ENCODE peak calls at places on chromosomes 2 and 18, in ten cellular contexts. T is stomach, E is HCT116, A is K562, S is IMR-90, F is body of pancreas, U is transverse colon, Z is HepG2, N is heart left ventricle, V is endothelial cell of umbilical vein. J is an unnamed sample.
A peak's percentile ranks its signal among the peaks of the same experiment; 100 is the strongest.

GRCh38 chr2:63064197-63064596 is 13.6 kb downstream of the OTX1 start:
- DNase-seq in A (no peak), S (no peak), E (no peak), T (no peak), U (no peak), Z (no peak), V (no peak), N (no peak), F (no peak), J (no peak)

GRCh38 chr18:23578067-23578705 is 8.1 kb downstream of the NPC1 start:
- DNase-seq in U (no peak), T (no peak), S (no peak), F (no peak), N (no peak), E (no peak), Z (no peak), A (no peak), V (no peak), J (no peak)

GRCh38 chr2:10580170-10580539 is 109.6 kb downstream of the NOL10 start:
- DNase-seq in S (no peak), V (no peak), N (no peak), U (no peak), A (no peak), E (no peak), F (no peak), T (no peak), Z (no peak), J (no peak)

GRCh38 chr2:78162202-78162601 is 640.0 kb upstream of the LRRTM4 start:
- DNase-seq in F (no peak), S (no peak), Z (peak; percentile 94), U (no peak), A (no peak), E (no peak), N (no peak), V (no peak), T (no peak), J (no peak)

GRCh38 chr18:76992226-76993084 is 140.1 kb downstream of the MBP start:
- DNase-seq in S (no peak), U (no peak), T (no peak), V (no peak), E (no peak), F (no peak), N (no peak), A (no peak), Z (no peak), J (no peak)

GRCh38 chr18:74734013-74734444 is 136.4 kb downstream of the ZNF407 start:
- DNase-seq in Z (peak; percentile 93), U (no peak), F (no peak), S (no peak), N (no peak), E (no peak), T (no peak), A (no peak), V (no peak), J (no peak)

GRCh38 chr2:60717691-60718090 is 38.4 kb upstream of the PAPOLG start:
- DNase-seq in V (no peak), F (no peak), T (no peak), N (no peak), U (peak; percentile 13), E (no peak), A (no peak), S (no peak), Z (peak; percentile 24), J (no peak)

GRCh38 chr2:134611316-134611715 is 107.5 kb downstream of the TMEM163 start:
- DNase-seq in S (no peak), U (no peak), Z (no peak), F (no peak), A (no peak), V (no peak), E (no peak), T (no peak), N (no peak), J (no peak)

GRCh38 chr2:146415291-146415690 is 1429.5 kb upstream of the ACVR2A start:
- DNase-seq in T (no peak), S (no peak), E (no peak), F (no peak), A (no peak), U (no peak), V (no peak), N (no peak), Z (no peak), J (no peak)

GRCh38 chr18:46333371-46334199 is 229.4 kb downstream of the HAUS1 start:
- DNase-seq in A (peak; percentile 10), U (no peak), Z (no peak), S (no peak), T (no peak), V (no peak), N (peak; percentile 42), E (peak; percentile 22), F (peak; percentile 51), J (peak; percentile 56)

GRCh38 chr18:13221821-13222220 is 3.3 kb downstream of the LDLRAD4 start:
- DNase-seq in U (peak; percentile 51), Z (no peak), V (no peak), A (no peak), N (peak; percentile 76), S (no peak), E (no peak), F (peak; percentile 48), T (no peak), J (peak; percentile 78)

GRCh38 chr2:234993547-234993981 is 41.7 kb downstream of the SH3BP4 start:
- DNase-seq in U (no peak), F (peak; percentile 82), S (no peak), N (no peak), E (no peak), Z (no peak), T (no peak), A (no peak), V (no peak), J (no peak)

GRCh38 chr2:180999274-180999964 is 19.0 kb downstream of the UBE2E3 start:
- DNase-seq in Z (no peak), E (no peak), N (no peak), U (no peak), F (no peak), V (no peak), A (no peak), T (no peak), S (no peak), J (no peak)

GRCh38 chr2:129879614-129880180 is 99.8 kb upstream of the RAB6C start:
- DNase-seq in A (no peak), S (no peak), N (no peak), V (no peak), E (no peak), F (no peak), U (no peak), Z (no peak), T (no peak), J (no peak)

GRCh38 chr18:70384181-70384790 is 95.4 kb downstream of the SOCS6 start:
- DNase-seq in U (no peak), A (no peak), S (peak; percentile 87), T (no peak), E (peak; percentile 92), Z (peak; percentile 72), N (no peak), F (no peak), V (no peak), J (no peak)

GRCh38 chr2:233976690-233977294 is 59.6 kb downstream of the TRPM8 start:
- DNase-seq in U (no peak), E (peak; percentile 62), N (no peak), S (peak; percentile 76), F (no peak), A (peak; percentile 7), Z (peak; percentile 60), V (peak; percentile 57), T (no peak), J (no peak)
- TF ChIP-seq POLR2A in U (no peak), E (no peak), N (no peak), S (no peak), F (no peak), A (no peak), Z (no peak), V (no peak), T (no peak), J (no peak)

GRCh38 chr2:237858294-237859081 is 935 bp upstream of the RAMP1 start:
- DNase-seq in E (no peak), T (peak; percentile 69), N (peak; percentile 67), S (peak; percentile 91), U (peak; percentile 64), F (peak; percentile 84), A (peak; percentile 37), Z (peak; percentile 78), V (peak; percentile 60), J (peak; percentile 92)
- H3K4me3 ChIP-seq in E (peak overlapping the region; percentile 53), T (peak overlapping the region; percentile 60), N (peak overlapping the region; percentile 51), S (no peak overlapping the region), U (no peak overlapping the region), F (no peak overlapping the region), A (no peak overlapping the region), Z (no peak overlapping the region), V (no peak overlapping the region), J (peak overlapping the region; percentile 81)

GRCh38 chr2:69226886-69227285 is 160.1 kb downstream of the GFPT1 start:
- DNase-seq in F (no peak), T (no peak), N (no peak), V (no peak), S (no peak), E (no peak), A (no peak), Z (no peak), U (no peak), J (no peak)
- H3K4me1 ChIP-seq in F (peaks cover 16% of the 10 kb centered on the region), T (peaks cover 24% of the 10 kb centered on the region), N (peaks cover 21% of the 10 kb centered on the region), V (peaks cover 21% of the 10 kb centered on the region), S (peaks cover 26% of the 10 kb centered on the region), E (no peaks in the 10 kb centered on the region), A (no peaks in the 10 kb centered on the region), Z (peaks cover 40% of the 10 kb centered on the region), U (peaks cover 30% of the 10 kb centered on the region), J (peaks cover 10% of the 10 kb centered on the region)

GRCh38 chr2:24362253-24362652 is 1.9 kb upstream of the ITSN2 start:
- DNase-seq in E (no peak), N (no peak), Z (no peak), S (no peak), U (no peak), F (no peak), T (no peak), A (no peak), V (no peak), J (no peak)

GRCh38 chr2:24360050-24360962 is at the start of gene ITSN2:
- DNase-seq in A (peak; percentile 81), F (peak; percentile 85), S (peak; percentile 49), U (peak; percentile 87), Z (peak; percentile 62), E (peak; percentile 48), V (peak; percentile 78), T (peak; percentile 82), N (peak; percentile 83), J (peak; percentile 88)

GRCh38 chr2:24360963-24361330 is 611 bp upstream of the ITSN2 start:
- DNase-seq in F (no peak), S (no peak), A (no peak), N (no peak), V (no peak), E (no peak), T (no peak), U (no peak), Z (no peak), J (no peak)

GRCh38 chr2:24359129-24359528 is 1.2 kb downstream of the ITSN2 start:
- DNase-seq in F (no peak), S (no peak), U (no peak), T (no peak), E (no peak), N (no peak), V (peak; percentile 44), Z (no peak), A (no peak), J (no peak)

DNA sequence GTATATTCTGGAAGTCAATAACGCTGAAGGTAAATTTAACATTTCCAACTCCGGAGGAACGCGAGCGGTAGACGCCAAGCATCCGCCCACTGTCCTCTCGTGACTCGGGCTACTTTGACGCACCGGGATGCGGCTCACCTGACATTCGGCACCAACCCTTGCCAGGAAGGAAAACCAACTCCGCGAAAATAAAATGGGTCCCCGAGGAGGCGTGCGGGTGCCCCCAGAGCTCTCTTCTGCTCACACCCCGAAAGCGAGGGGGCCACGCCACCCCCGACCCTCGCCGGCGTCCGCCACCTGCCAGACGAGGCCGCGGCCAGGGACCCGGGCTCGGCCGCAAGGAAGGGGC is 661 bp downstream of the ITSN2 start:
- DNase-seq in V (no peak), S (no peak), U (peak; percentile 72), T (peak; percentile 52), Z (no peak), E (no peak), N (peak; percentile 55), A (no peak), F (peak; percentile 66), J (peak; percentile 82)
- TF ChIP-seq POLR2A in V (no peak), S (no peak), U (peak; percentile 8), T (no peak), Z (no peak), E (no peak), N (no peak), A (no peak), F (no peak), J (no peak)